ENCODE peak calls at places on chromosomes 1 and 21, in five cellular contexts. J, X, L, I and P are unnamed samples.

GRCh38 chr1:57403201-57403600 is 20.7 kb downstream of the DAB1 start:
- DNase-seq in J (no peak), X (no peak), I (no peak), L (no peak), P (no peak)

GRCh38 chr21:36135391-36136094 is 664 bp downstream of the CBR3 start:
- DNase-seq in L (peak; percentile 66), X (peak; percentile 78), I (no peak), J (peak; percentile 83), P (no peak)

GRCh38 chr1:24336099-24336498 is 16.9 kb downstream of the GRHL3 start:
- DNase-seq in I (no peak), X (no peak), J (no peak), L (no peak), P (no peak)

GRCh38 chr1:71081697-71082080 is 854 bp upstream of the ZRANB2 start:
- DNase-seq in I (peak; percentile 49), X (no peak), L (no peak), J (no peak), P (no peak)

GRCh38 chr1:66294692-66295384 is 239.1 kb upstream of the SGIP1 start:
- DNase-seq in L (no peak), J (peak; percentile 70), I (no peak), X (no peak), P (no peak)

GRCh38 chr21:31450971-31451370 is 106.9 kb upstream of the TIAM1 start:
- DNase-seq in L (no peak), J (no peak), X (no peak), I (no peak), P (no peak)

GRCh38 chr1:44357710-44358109 is 2.7 kb upstream of the ERI3 start:
- DNase-seq in J (no peak), L (no peak), X (no peak), I (no peak), P (no peak)

GRCh38 chr1:160161965-160162705 is 10.7 kb downstream of the ATP1A4 start:
- DNase-seq in L (peak; percentile 80), J (peak; percentile 22), I (peak; percentile 33), X (no peak), P (peak; percentile 72)

GRCh38 chr1:18673976-18674375 is 43.3 kb downstream of the PAX7 start:
- DNase-seq in J (no peak), L (no peak), X (no peak), I (no peak), P (no peak)

GRCh38 chr1:8343464-8344001 is 25.6 kb downstream of the SLC45A1 start:
- DNase-seq in L (no peak), J (peak; percentile 98), I (no peak), X (peak; percentile 44), P (no peak)

GRCh38 chr1:168261390-168261789 is 19.3 kb upstream of the TBX19 start:
- DNase-seq in X (no peak), L (no peak), J (peak; percentile 65), I (no peak), P (no peak)

GRCh38 chr1:109257682-109258421 is 8.5 kb downstream of the CELSR2 start:
- DNase-seq in L (no peak), I (no peak), X (no peak), J (no peak), P (no peak)

GRCh38 chr21:37614351-37614875 is 247.8 kb downstream of the DYRK1A start:
- DNase-seq in J (no peak), I (no peak), L (no peak), X (no peak), P (no peak)

GRCh38 chr1:115761601-115762302 is 6.8 kb downstream of the CASQ2 start:
- DNase-seq in L (no peak), J (no peak), I (no peak), X (no peak), P (no peak)

GRCh38 chr1:77889240-77889637 is 815 bp downstream of the NEXN start:
- DNase-seq in J (peak; percentile 81), X (no peak), L (peak; percentile 52), I (peak; percentile 20), P (peak; percentile 43)

GRCh38 chr1:180042994-180043622 is 88.5 kb downstream of the CEP350 start:
- DNase-seq in J (peak; percentile 88), I (no peak), L (no peak), X (no peak), P (no peak)

GRCh38 chr1:154770897-154771594 is 99.0 kb downstream of the KCNN3 start:
- DNase-seq in L (no peak), I (no peak), X (no peak), J (no peak), P (no peak)

GRCh38 chr1:41891403-41891896 is 27.3 kb downstream of the HIVEP3 start:
- DNase-seq in I (peak; percentile 22), X (peak; percentile 36), L (peak; percentile 39), J (peak; percentile 54), P (no peak)

GRCh38 chr1:234916840-234917239 is 211.8 kb downstream of the TOMM20 start:
- DNase-seq in L (no peak), J (no peak), X (no peak), I (no peak), P (no peak)

DNA sequence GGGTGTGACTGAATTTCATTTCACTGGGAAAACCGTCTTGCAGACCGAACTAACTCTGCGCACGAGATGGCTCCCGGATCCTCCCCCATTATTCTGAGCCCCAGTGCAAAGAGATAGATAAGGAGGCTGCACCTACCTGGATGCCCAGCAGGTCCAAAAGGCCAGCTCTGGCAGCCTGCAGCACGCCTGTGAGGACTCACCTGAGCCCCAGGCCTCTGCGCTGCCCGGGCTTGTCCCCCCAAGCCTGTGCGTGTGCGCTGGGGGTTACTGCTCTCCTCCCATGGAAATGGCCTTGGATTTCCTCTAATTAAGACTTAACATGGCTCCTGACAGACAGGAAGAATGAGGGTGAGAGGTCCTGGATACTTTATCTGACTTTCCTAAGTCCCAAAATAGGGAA is 83.4 kb downstream of the MDM4 start:
- DNase-seq in J (no peak), L (no peak), I (no peak), X (no peak), P (no peak)
- H3K9ac ChIP-seq in J (no peak overlapping the region), L (no peak overlapping the region), I (no peak overlapping the region), X (no peak overlapping the region), P (no peak overlapping the region)

GRCh38 chr1:178064191-178064821 is 29.6 kb upstream of the RASAL2 start:
- DNase-seq in L (no peak), X (no peak), I (no peak), J (no peak), P (no peak)

GRCh38 chr1:178057131-178057765 is 36.7 kb upstream of the RASAL2 start:
- DNase-seq in L (no peak), X (no peak), J (no peak), I (no peak), P (no peak)

GRCh38 chr1:178061632-178062031 is 32.3 kb upstream of the RASAL2 start:
- DNase-seq in X (no peak), J (no peak), I (no peak), L (no peak), P (no peak)

GRCh38 chr1:178057863-178058576 is 35.9 kb upstream of the RASAL2 start:
- DNase-seq in J (peak; percentile 48), L (peak; percentile 60), I (no peak), X (no peak), P (peak; percentile 28)

GRCh38 chr1:178060789-178061556 is 32.9 kb upstream of the RASAL2 start:
- DNase-seq in L (peak; percentile 47), J (peak; percentile 84), I (no peak), X (no peak), P (peak; percentile 92)
- H3K9ac ChIP-seq in L (no peak overlapping the region), J (no peak overlapping the region), I (no peak overlapping the region), X (peak overlapping the region; percentile 47), P (peak overlapping the region; percentile 21)

DNA sequence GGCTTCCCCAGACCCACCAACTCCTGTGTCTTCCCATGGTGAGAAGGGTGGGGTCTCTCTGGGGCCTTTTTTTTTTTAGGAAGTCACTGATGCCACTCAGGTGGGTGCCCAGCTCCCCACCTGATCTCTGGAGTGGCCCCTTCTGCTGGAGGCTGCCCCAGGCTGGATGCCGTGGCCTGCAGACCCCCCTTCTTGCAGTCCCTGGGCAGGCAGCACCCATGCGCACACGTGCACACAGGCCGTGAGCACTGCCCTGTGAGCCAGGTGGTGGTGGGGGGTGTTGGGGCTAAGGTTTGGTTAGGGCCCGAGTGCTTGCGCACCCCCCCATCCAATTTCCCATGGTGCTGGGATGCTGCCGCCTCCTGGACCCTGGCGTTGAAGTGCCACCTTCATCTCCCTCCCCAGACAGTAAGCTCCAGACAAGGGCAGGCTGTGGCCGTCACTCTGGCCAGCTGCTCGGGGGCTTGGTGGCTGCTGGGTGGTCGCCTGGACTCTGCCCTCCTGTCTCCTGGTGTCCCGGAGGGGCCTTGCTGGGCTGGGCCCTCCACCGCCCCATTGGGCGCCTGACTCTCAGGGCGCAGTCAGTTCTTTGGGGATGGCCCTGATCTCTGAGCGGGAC is 50.6 kb downstream of the SKI start:
- DNase-seq in J (no peak), I (no peak), L (no peak), X (no peak), P (no peak)
- H3K9ac ChIP-seq in J (peak overlapping the region; percentile 52), I (no peak overlapping the region), L (no peak overlapping the region), X (no peak overlapping the region), P (peak overlapping the region; percentile 59)

GRCh38 chr1:205858141-205858961 is 8.4 kb upstream of the PM20D1 start:
- DNase-seq in I (no peak), L (no peak), X (no peak), J (no peak), P (no peak)
- H3K9ac ChIP-seq in I (no peak overlapping the region), L (no peak overlapping the region), X (no peak overlapping the region), J (no peak overlapping the region), P (no peak overlapping the region)

GRCh38 chr1:91830242-91831131 is 55.5 kb downstream of the TGFBR3 start:
- DNase-seq in X (peak; percentile 62), L (no peak), J (peak; percentile 91), I (no peak), P (no peak)
- H3K9ac ChIP-seq in X (peak overlapping the region; percentile 69), L (no peak overlapping the region), J (no peak overlapping the region), I (peak overlapping the region; percentile 63), P (no peak overlapping the region)